ENCODE peak calls at places on chromosomes 5 and 9, in seven cellular contexts. X is naive thymus-derived CD4-positive, alpha-beta T cell; R is coronary artery; P is stromal cell of bone marrow; A is H9; E is endothelial cell; B is A673. Z is an unnamed sample.

GRCh38 chr5:149452007-149452664 is 73.0 kb upstream of the IL17B start:
- DNase-seq in B (no peak), X (no peak), R (no peak), A (peak), E (peak), P (no peak), Z (no peak)

GRCh38 chr5:172766287-172767104 is 4.5 kb downstream of the DUSP1 start:
- DNase-seq in R (peak), B (peak), E (no peak), P (peak), X (peak), A (no peak), Z (peak)

GRCh38 chr9:36091028-36091953 is 45.2 kb upstream of the GLIPR2 start:
- DNase-seq in E (no peak), A (no peak), B (no peak), X (no peak), R (no peak), P (no peak), Z (no peak)

GRCh38 chr5:5572010-5572982 is 149.8 kb downstream of the ICE1 start:
- DNase-seq in X (no peak), P (no peak), A (peak), B (peak), E (no peak), R (no peak), Z (no peak)

GRCh38 chr5:151660616-151661015 is 26.1 kb downstream of the SPARC start:
- DNase-seq in R (no peak), E (no peak), P (peak), B (no peak), X (no peak), A (no peak), Z (no peak)

GRCh38 chr9:133569891-133570651 is 35.6 kb downstream of the ADAMTSL2 start:
- DNase-seq in R (no peak), B (no peak), P (no peak), A (peak), X (no peak), E (no peak), Z (no peak)

GRCh38 chr5:176621661-176622079 is 8.7 kb downstream of the SNCB start:
- DNase-seq in X (no peak), A (no peak), E (no peak), R (no peak), B (no peak), P (no peak), Z (no peak)

GRCh38 chr9:126939821-126940221 is 25.2 kb downstream of the RALGPS1 start:
- DNase-seq in R (no peak), B (no peak), E (no peak), A (no peak), P (no peak), X (no peak), Z (no peak)

GRCh38 chr5:2818936-2819335 is 67.5 kb upstream of the IRX2 start:
- DNase-seq in B (no peak), A (no peak), X (no peak), R (no peak), P (no peak), E (no peak), Z (no peak)

GRCh38 chr5:120152472-120152871 is 311.6 kb upstream of the PRR16 start:
- DNase-seq in E (no peak), X (no peak), A (no peak), R (no peak), P (peak), B (no peak), Z (peak)

GRCh38 chr9:14238044-14238443 is 75.9 kb downstream of the NFIB start:
- DNase-seq in P (no peak), A (peak), B (no peak), R (no peak), X (no peak), E (peak), Z (no peak)

GRCh38 chr9:27413507-27414214 is 110.4 kb upstream of the IFNK start:
- DNase-seq in B (no peak), P (peak), X (no peak), A (no peak), E (no peak), R (no peak), Z (no peak)

GRCh38 chr5:171676286-171676944 is 109.2 kb upstream of the SMIM23 start:
- DNase-seq in R (peak), B (no peak), P (no peak), X (no peak), A (no peak), E (no peak), Z (no peak)

GRCh38 chr5:179284751-179285191 is 60.5 kb downstream of the ADAMTS2 start:
- DNase-seq in P (no peak), A (no peak), E (no peak), R (no peak), B (no peak), X (no peak), Z (no peak)

GRCh38 chr9:2879803-2880202 is 35.9 kb upstream of the PUM3 start:
- DNase-seq in A (no peak), E (no peak), R (no peak), B (no peak), P (no peak), X (no peak), Z (no peak)

GRCh38 chr5:79684782-79685181 is 4.9 kb upstream of the CMYA5 start:
- DNase-seq in A (no peak), B (no peak), P (no peak), R (no peak), E (no peak), X (no peak), Z (no peak)

Z was measured in AG09309.